ENCODE peak calls at places on chromosome 11, in four cellular contexts. E, Q, G and D are unnamed samples.

GRCh38 chr11:120027546-120028180 is 110.2 kb downstream of the TRIM29 start:
- DNase-seq in E (no peak), Q (no peak), G (no peak), D (no peak)

GRCh38 chr11:45906096-45906682 is 882 bp downstream of the FREY1 start:
- DNase-seq in Q (no peak), E (no peak), G (no peak), D (no peak)

GRCh38 chr11:69526453-69526810 is 45.0 kb downstream of the LINC01488 start:
- DNase-seq in G (no peak), Q (no peak), E (no peak), D (no peak)

GRCh38 chr11:71502871-71503435 is 24.1 kb upstream of the KRTAP5-7 start:
- DNase-seq in G (no peak), Q (no peak), E (no peak), D (no peak)

GRCh38 chr11:78800756-78801155 is 226.1 kb upstream of the NARS2 start:
- DNase-seq in G (no peak), Q (peak; percentile 47), E (no peak), D (no peak)

GRCh38 chr11:19766810-19767209 is 54.2 kb downstream of the NAV2 start:
- DNase-seq in G (no peak), Q (peak; percentile 61), E (no peak), D (no peak)

GRCh38 chr11:35765211-35765610 is 102.6 kb downstream of the TRIM44 start:
- DNase-seq in Q (no peak), G (no peak), E (no peak), D (no peak)

GRCh38 chr11:125494601-125494986 is 1.5 kb downstream of the FEZ1 start:
- DNase-seq in Q (peak; percentile 37), G (no peak), E (no peak), D (peak; percentile 42)

GRCh38 chr11:118012083-118012669 is 26.0 kb downstream of the IL10RA start:
- DNase-seq in Q (no peak), E (no peak), G (peak; percentile 78), D (no peak)

GRCh38 chr11:27319065-27319464 is 44.0 kb downstream of the CCDC34 start:
- DNase-seq in Q (peak; percentile 64), E (no peak), G (no peak), D (no peak)

GRCh38 chr11:121024989-121025388 is 1.1 kb downstream of the TBCEL start:
- DNase-seq in G (no peak), E (no peak), Q (peak; percentile 38), D (peak; percentile 19)

GRCh38 chr11:43071338-43071737 is 240.5 kb upstream of the API5 start:
- DNase-seq in E (no peak), Q (no peak), G (no peak), D (no peak)

GRCh38 chr11:128881221-128881620 is 9.9 kb upstream of the KCNJ5 start:
- DNase-seq in Q (no peak), G (no peak), E (no peak), D (no peak)

GRCh38 chr11:102837151-102837550 is 6.3 kb downstream of the MMP3 start:
- DNase-seq in G (no peak), E (no peak), Q (peak; percentile 33), D (no peak)

GRCh38 chr11:71238941-71239340 is 13.4 kb downstream of the SHANK2 start:
- DNase-seq in Q (no peak), E (no peak), G (peak; percentile 61), D (no peak)

GRCh38 chr11:10920205-10920604 is 62.4 kb upstream of the ZBED5 start:
- DNase-seq in E (no peak), Q (peak; percentile 67), G (no peak), D (no peak)

GRCh38 chr11:3617990-3618389 is 23.8 kb downstream of the ART5 start:
- DNase-seq in Q (no peak), G (no peak), E (no peak), D (no peak)

GRCh38 chr11:26228778-26229177 is 103.2 kb upstream of the ANO3 start:
- DNase-seq in G (no peak), Q (peak; percentile 60), E (no peak), D (no peak)

GRCh38 chr11:31808268-31808667 is 2.9 kb downstream of the PAX6 start:
- DNase-seq in Q (no peak), G (no peak), E (no peak), D (no peak)

GRCh38 chr11:125902315-125902926 is 585 bp downstream of the PUS3 start:
- DNase-seq in E (no peak), G (no peak), Q (no peak), D (no peak)

GRCh38 chr11:65639623-65640482 is 2.0 kb downstream of the SIPA1 start:
- DNase-seq in G (no peak), E (no peak), Q (no peak), D (no peak)
- H3K4me3 ChIP-seq in G (peak overlapping the region; percentile 87), E (no peak overlapping the region), Q (no peak overlapping the region), D (no peak overlapping the region)

DNA sequence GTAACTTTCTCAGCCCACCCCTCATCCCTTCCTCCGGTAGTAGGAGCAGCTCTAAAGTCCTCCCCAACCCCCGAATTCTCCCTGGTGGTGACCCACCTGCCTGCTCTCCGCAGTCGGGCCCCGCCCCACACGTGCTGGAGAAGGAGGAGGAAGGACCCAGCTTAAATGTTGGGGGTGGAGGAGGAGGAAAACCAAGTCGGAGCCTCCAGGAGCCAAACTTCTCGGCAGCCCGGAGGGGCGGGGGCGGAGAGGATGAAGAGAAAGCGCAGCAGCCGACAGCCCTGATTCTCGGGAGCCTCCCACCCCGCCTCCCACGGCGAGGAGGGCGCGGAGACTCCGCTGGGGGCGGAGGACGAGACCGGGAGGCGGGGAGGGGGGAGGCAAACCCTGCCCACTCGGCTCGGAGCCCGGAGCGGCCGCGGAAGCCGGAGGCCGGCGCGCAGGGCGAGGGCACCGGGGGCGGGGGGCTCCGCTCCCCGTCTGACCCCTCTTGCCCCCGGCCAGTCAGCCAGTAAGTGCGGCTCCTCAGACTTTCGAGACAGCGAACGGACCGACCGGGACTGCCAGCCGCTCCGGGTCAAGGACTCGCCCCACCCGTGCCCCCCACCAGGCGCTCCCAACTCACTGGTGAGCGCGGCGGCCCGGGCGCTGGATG is at the start of gene TPBGL:
- DNase-seq in G (peak; percentile 74), E (no peak), Q (peak; percentile 16), D (no peak)
- H3K4me3 ChIP-seq in G (peak within 1 kb of the TSS; percentile 56), E (peak within 1 kb of the TSS; percentile 21), Q (no peak within 1 kb of the TSS), D (peak within 1 kb of the TSS; percentile 21)

DNA sequence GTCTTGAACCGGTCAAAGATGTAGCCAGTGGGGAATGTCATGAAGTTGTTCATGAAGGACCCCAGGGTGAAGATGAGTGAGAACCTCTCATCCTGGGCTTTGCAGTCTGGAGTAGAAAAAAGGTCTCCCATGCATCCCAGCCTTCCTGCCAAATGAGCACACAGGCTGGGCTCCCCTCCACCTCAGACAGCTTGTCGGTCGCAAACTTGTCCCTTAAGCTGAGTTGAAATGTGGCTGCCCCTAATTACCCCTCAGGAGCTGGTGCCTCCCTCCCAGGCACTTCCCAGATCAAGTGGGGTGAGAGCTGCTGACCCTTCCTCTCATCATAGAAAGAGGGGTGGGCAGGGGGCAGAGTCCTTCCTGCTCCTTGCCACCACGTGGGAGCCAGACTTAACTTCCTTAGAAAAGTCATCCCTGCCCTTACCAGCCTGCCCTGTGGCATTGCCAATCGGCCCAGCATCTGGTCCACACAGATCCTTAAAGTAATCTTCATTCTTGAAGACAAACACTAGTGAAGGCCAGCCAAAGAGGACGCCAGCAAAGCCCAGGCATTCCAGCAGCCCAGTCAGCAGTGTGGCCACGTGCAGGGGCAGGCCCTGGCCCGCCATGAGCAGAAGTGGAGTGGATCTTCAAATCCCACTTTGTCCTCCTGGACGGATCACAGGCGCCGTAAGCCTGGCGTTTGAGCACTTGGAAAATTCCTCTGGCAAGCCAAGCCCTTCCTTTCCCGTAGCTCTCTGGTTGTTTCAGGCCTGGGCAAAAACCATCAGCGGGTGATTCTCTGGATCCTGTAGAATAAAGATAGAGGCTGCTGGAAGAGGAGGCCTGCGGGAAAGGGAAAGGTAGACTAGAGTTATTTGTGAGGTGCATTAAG is 1.1 kb downstream of the SLC43A3 start:
- DNase-seq in E (no peak), G (peak; percentile 90), Q (peak; percentile 58), D (no peak)
- H3K4me3 ChIP-seq in E (peak overlapping the region; percentile 46), G (peak overlapping the region; percentile 52), Q (peak overlapping the region; percentile 38), D (no peak overlapping the region)

GRCh38 chr11:130449996-130450419 is 1.6 kb downstream of the ADAMTS15 start:
- DNase-seq in Q (peak; percentile 90), G (peak; percentile 90), E (peak; percentile 72), D (no peak)

GRCh38 chr11:130449246-130449990 is 973 bp downstream of the ADAMTS15 start:
- DNase-seq in G (no peak), E (no peak), Q (peak; percentile 50), D (peak; percentile 17)

GRCh38 chr11:130451261-130452019 is 3.0 kb downstream of the ADAMTS15 start:
- DNase-seq in G (no peak), Q (peak; percentile 85), E (peak; percentile 22), D (no peak)

GRCh38 chr11:130448416-130449068 is at the start of gene ADAMTS15:
- DNase-seq in Q (peak; percentile 88), G (peak; percentile 91), E (peak; percentile 73), D (peak; percentile 94)

DNA sequence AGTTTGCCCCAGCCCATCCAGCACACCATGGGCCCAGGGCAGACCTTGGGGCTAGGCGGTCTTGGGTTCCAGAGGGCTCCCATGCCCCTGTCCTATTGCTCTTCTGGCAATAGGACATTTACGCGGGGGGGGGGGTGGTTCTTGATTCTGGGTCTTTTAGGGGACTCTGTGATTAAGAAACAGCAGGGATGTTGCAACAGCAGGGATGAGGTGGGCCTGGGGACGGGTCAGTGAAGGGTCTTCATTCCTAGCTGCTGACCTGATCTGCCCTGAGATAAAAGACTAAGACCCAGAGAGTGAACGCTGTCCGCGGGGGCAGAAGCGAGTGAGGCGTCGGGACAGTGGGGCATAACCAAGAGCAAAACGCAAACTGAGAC is 418 bp upstream of the ADAMTS15 start:
- DNase-seq in G (no peak), E (no peak), Q (no peak), D (no peak)
- H3K4me3 ChIP-seq in G (peak overlapping the region; percentile 61), E (peak overlapping the region; percentile 72), Q (peak overlapping the region; percentile 62), D (peak overlapping the region; percentile 48)

DNA sequence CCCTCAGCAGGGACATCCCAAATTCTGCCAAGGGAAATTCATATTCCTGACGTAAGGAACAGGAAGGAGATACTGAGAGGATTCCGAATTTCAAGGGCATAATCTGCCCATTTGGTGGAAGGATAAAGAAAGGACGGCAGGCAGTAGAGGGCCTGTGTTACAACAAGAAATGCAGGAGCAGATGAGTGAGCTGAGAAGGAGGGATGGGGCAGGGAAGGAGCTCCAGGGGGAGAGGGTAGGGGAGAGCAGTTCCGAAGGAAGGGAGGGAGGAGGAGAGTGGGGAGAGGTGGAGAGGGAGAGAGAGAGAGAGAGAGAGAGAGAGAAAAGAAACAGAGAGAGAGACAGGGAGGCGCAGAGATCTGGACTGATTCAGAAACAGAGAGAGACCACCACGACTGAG is 851 bp downstream of the OPCML start:
- DNase-seq in Q (no peak), E (no peak), G (no peak), D (no peak)
- H3K4me3 ChIP-seq in Q (no peak overlapping the region), E (no peak overlapping the region), G (no peak overlapping the region), D (no peak overlapping the region)

GRCh38 chr11:64249038-64249437 is 2.3 kb upstream of the PLCB3 start:
- DNase-seq in E (no peak), Q (no peak), G (no peak), D (no peak)
- H3K4me3 ChIP-seq in E (no peak overlapping the region), Q (no peak overlapping the region), G (no peak overlapping the region), D (no peak overlapping the region)

DNA sequence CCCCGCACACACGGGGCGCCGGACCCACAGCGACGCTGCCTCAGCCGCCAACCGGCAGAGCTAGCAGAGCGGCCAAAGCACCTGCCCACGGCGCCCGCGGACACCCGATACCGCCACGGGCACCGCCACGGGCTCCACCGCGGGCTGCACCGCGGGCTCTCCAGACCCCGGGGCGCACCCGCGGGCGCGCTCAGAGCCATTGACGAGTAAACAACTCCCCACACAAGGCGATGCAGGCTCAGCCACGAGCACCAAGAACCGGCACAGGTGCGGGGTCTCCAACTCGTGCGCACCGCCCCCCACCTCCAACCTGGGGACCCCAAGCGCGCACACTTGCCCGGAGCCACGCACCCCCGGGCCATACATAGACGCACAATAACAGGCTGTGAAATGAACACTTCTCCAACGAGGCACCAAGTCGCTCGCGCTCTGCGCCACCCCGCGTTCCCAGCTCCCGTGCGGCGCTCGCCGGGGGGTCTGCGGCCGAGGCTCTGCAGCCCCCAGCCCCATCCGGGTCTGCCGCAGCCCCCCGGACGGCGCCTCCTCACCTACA is 1.9 kb downstream of the IFITM10 start:
- DNase-seq in E (no peak), Q (no peak), G (peak; percentile 73), D (no peak)
- H3K4me3 ChIP-seq in E (peak overlapping the region; percentile 54), Q (peak overlapping the region; percentile 38), G (peak overlapping the region; percentile 53), D (no peak overlapping the region)